ENCODE peak calls at places on chromosomes 5 and 9, in eight cellular contexts. Z, H, P, C, Y, S, Q and M are unnamed samples.

GRCh38 chr5:143812085-143812705 is at the start of gene HMHB1:
- DNase-seq in Z (no peak), H (no peak), P (no peak), C (no peak), Y (no peak), S (no peak), Q (no peak), M (no peak)

GRCh38 chr9:90307177-90307833 is 335.3 kb downstream of the DIRAS2 start:
- DNase-seq in Z (no peak), H (no peak), P (peak), C (peak), Y (no peak), S (peak), Q (no peak), M (peak)

GRCh38 chr9:68473790-68474189 is 66.9 kb downstream of the TMEM252 start:
- DNase-seq in Z (no peak), H (no peak), P (no peak), C (no peak), Y (no peak), S (no peak), Q (no peak), M (no peak)

GRCh38 chr9:16325966-16326365 is 544.5 kb downstream of the BNC2 start:
- DNase-seq in Z (no peak), H (no peak), P (no peak), C (no peak), Y (no peak), S (no peak), Q (no peak), M (no peak)

GRCh38 chr5:144335561-144335960 is 164.9 kb downstream of the KCTD16 start:
- DNase-seq in Z (no peak), H (no peak), P (no peak), C (no peak), Y (no peak), S (no peak), Q (no peak), M (no peak)

GRCh38 chr5:55509768-55510522 is 24.8 kb downstream of the PLPP1 start:
- DNase-seq in Z (peak), H (peak), P (no peak), C (peak), Y (no peak), S (no peak), Q (peak), M (no peak)

GRCh38 chr5:174448662-174449061 is 275.7 kb upstream of the MSX2 start:
- DNase-seq in Z (peak), H (no peak), P (no peak), C (no peak), Y (no peak), S (no peak), Q (no peak), M (no peak)

GRCh38 chr9:98869078-98869745 is 61.7 kb downstream of the GALNT12 start:
- DNase-seq in Z (no peak), H (peak), P (no peak), C (no peak), Y (no peak), S (no peak), Q (no peak), M (no peak)

GRCh38 chr9:133346021-133346713 is 1.8 kb downstream of the MED22 start:
- DNase-seq in Z (no peak), H (no peak), P (no peak), C (no peak), Y (no peak), S (no peak), Q (no peak), M (no peak)

GRCh38 chr9:81092057-81092456 is 597.3 kb downstream of the TLE1 start:
- DNase-seq in Z (peak), H (no peak), P (no peak), C (no peak), Y (no peak), S (no peak), Q (no peak), M (no peak)

GRCh38 chr9:137815256-137816255 is 62.0 kb upstream of the CACNA1B start:
- DNase-seq in Z (no peak), H (no peak), P (no peak), C (no peak), Y (no peak), S (no peak), Q (no peak), M (no peak)

GRCh38 chr9:136687721-136688223 is 515 bp upstream of the AGPAT2 start:
- DNase-seq in Z (no peak), H (peak), P (no peak), C (no peak), Y (peak), S (no peak), Q (no peak), M (no peak)

GRCh38 chr5:95712347-95712958 is 18.7 kb upstream of the RHOBTB3 start:
- DNase-seq in Z (peak), H (peak), P (no peak), C (peak), Y (peak), S (peak), Q (peak), M (no peak)

GRCh38 chr9:112705773-112706427 is 12.0 kb downstream of the INIP start:
- DNase-seq in Z (peak), H (peak), P (peak), C (peak), Y (no peak), S (peak), Q (peak), M (no peak)

GRCh38 chr5:151692312-151692711 is 5.6 kb upstream of the SPARC start:
- DNase-seq in Z (no peak), H (peak), P (peak), C (no peak), Y (no peak), S (peak), Q (no peak), M (no peak)

GRCh38 chr5:134018154-134018985 is 13.6 kb upstream of the VDAC1 start:
- DNase-seq in Z (peak), H (peak), P (no peak), C (no peak), Y (no peak), S (no peak), Q (peak), M (no peak)

GRCh38 chr5:124706729-124707361 is 39.6 kb downstream of the ZNF608 start:
- DNase-seq in Z (peak), H (no peak), P (peak), C (peak), Y (peak), S (peak), Q (peak), M (no peak)

GRCh38 chr9:94867281-94867841 is 140.9 kb downstream of the AOPEP start:
- DNase-seq in Z (peak), H (peak), P (peak), C (peak), Y (peak), S (peak), Q (peak), M (no peak)

GRCh38 chr5:151612689-151613427 is 21.7 kb upstream of the FAT2 start:
- DNase-seq in Z (peak), H (peak), P (no peak), C (no peak), Y (no peak), S (no peak), Q (no peak), M (no peak)

GRCh38 chr9:37611961-37612360 is 19.6 kb upstream of the TOMM5 start:
- DNase-seq in Z (no peak), H (no peak), P (no peak), C (no peak), Y (no peak), S (no peak), Q (no peak), M (no peak)

GRCh38 chr5:93192107-93192506 is 388.9 kb downstream of the NR2F1-AS1 start:
- DNase-seq in Z (peak), H (peak), P (no peak), C (peak), Y (no peak), S (peak), Q (peak), M (no peak)

GRCh38 chr5:135038829-135039525 is 4.9 kb upstream of the PITX1 start:
- DNase-seq in Z (no peak), H (no peak), P (no peak), C (no peak), Y (no peak), S (no peak), Q (no peak), M (no peak)

GRCh38 chr5:16776611-16777251 is 159.4 kb downstream of the MYO10 start:
- DNase-seq in Z (no peak), H (no peak), P (peak), C (peak), Y (no peak), S (no peak), Q (no peak), M (no peak)
- TF ChIP-seq CTCF in Z (no peak), H (no peak), P (peak), C (no peak), Y (no peak), S (peak), Q (peak), M (no peak)

DNA sequence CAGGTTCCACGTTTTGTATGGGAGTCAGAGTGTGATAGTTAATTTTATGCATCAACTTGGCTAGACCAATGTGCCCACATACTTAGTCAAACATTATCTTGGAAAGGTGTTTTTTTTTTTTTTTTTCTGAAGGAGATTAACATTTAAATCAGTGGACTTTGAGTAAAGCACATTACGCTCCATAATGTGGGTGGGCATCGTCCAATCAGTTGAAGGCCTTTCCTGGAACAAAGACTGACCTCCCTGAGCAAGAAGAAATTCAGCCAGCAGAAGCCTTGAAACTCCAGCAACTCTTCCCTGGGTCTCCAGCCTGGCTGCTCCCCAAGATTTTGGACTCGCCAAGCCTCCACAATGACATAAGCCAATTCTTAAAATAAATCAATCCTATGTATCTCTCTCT is 711.4 kb downstream of the MTRR start:
- DNase-seq in Z (no peak), H (no peak), P (no peak), C (no peak), Y (no peak), S (no peak), Q (no peak), M (no peak)
- TF ChIP-seq CTCF in Z (no peak), H (no peak), P (no peak), C (no peak), Y (no peak), S (no peak), Q (no peak), M (no peak)

GRCh38 chr5:40976836-40977235 is 67.5 kb downstream of the C7 start:
- DNase-seq in Z (no peak), H (no peak), P (no peak), C (no peak), Y (no peak), S (no peak), Q (no peak), M (no peak)

GRCh38 chr5:40983781-40984180 is 74.5 kb downstream of the C7 start:
- DNase-seq in Z (peak), H (peak), P (no peak), C (no peak), Y (no peak), S (no peak), Q (no peak), M (no peak)

GRCh38 chr5:40984884-40985283 is 75.6 kb downstream of the C7 start:
- DNase-seq in Z (peak), H (peak), P (no peak), C (no peak), Y (no peak), S (peak), Q (peak), M (no peak)

GRCh38 chr5:40985501-40985900 is 76.2 kb downstream of the C7 start:
- DNase-seq in Z (no peak), H (no peak), P (no peak), C (no peak), Y (no peak), S (no peak), Q (no peak), M (no peak)

DNA sequence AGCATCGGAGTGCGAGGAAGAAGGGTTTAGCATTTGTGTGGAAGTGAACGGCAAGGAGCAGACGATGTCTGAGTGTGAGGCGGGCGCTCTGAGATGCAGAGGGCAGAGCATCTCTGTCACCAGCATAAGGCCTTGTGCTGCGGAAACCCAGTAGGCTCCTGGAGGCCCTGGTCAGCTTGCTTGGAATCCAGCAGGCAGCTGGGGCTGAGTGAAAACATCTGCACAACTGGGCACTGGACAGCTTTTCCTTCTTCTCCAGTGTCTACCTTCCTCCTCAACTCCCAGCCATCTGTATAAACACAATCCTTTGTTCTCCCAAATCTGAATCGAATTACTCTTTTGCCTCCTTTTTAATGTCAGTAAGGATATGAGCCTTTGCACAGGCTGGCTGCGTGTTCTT is 72.1 kb downstream of the C7 start:
- DNase-seq in Z (peak), H (no peak), P (no peak), C (no peak), Y (no peak), S (no peak), Q (peak), M (no peak)
- TF ChIP-seq CTCF in Z (no peak), H (no peak), P (no peak), C (no peak), Y (no peak), S (no peak), Q (no peak), M (no peak)

GRCh38 chr9:129458155-129458661 is 162.7 kb downstream of the C9orf50 start:
- DNase-seq in Z (no peak), H (no peak), P (no peak), C (no peak), Y (peak), S (no peak), Q (no peak), M (no peak)

GRCh38 chr9:129462360-129462759 is 158.5 kb downstream of the C9orf50 start:
- DNase-seq in Z (no peak), H (no peak), P (no peak), C (no peak), Y (no peak), S (no peak), Q (no peak), M (no peak)

GRCh38 chr9:129459550-129460322 is 161.2 kb downstream of the C9orf50 start:
- DNase-seq in Z (no peak), H (no peak), P (no peak), C (no peak), Y (no peak), S (no peak), Q (no peak), M (no peak)

GRCh38 chr9:129458663-129459549 is 162.0 kb downstream of the C9orf50 start:
- DNase-seq in Z (no peak), H (no peak), P (peak), C (no peak), Y (peak), S (no peak), Q (no peak), M (peak)

GRCh38 chr9:129460323-129461261 is 160.3 kb downstream of the C9orf50 start:
- DNase-seq in Z (peak), H (peak), P (peak), C (peak), Y (peak), S (peak), Q (peak), M (peak)
- TF ChIP-seq CTCF in Z (peak), H (no peak), P (peak), C (peak), Y (no peak), S (peak), Q (peak), M (no peak)

GRCh38 chr9:76338418-76338817 is 55.8 kb downstream of the RFK start:
- DNase-seq in Z (no peak), H (no peak), P (no peak), C (no peak), Y (no peak), S (no peak), Q (no peak), M (no peak)
- TF ChIP-seq CTCF in Z (no peak), H (no peak), P (no peak), C (no peak), Y (no peak), S (no peak), Q (no peak), M (no peak)

DNA sequence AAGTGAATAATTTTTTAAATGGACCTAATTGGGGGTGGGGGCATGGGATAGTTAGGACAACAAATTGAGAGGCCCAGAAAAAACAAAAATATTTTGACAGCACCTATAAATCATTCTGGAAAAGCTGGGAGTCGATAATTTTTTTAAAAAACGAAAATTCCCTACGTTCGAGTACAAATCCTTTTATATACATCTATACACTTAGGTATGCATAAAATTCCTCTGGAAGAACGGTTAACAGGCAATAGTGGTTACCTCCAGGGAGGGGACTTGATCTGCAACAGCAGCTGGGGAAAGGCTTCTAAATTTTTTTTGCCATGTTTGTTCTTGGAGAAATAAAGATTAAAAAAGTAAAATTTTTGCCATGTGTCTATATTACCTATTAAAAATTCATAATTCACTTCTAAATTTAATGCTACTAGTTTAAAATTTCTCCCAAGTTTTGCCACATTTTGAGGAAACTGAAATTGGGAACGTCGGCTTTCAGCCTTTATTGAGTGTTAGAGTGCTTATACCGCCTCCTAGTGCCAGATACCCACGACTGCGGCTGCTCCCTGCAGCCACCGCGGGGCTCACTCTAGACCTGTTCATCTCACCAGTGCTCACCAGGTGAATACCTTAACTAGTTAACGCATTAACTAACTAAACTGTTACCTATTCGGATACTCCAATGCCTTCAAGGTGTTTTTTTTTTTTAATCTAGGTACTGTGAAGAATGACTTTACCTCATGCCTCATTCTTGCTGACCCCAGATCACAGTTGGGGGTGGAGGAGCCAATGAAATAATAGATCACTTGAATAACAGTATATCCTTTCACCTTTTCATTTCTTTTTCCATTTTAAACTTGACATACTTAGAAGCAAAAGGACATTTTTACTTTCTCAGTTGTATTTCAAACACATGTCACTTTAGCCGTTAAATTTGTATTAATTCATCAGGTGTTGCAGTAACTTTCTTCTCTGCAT is 1.8 kb upstream of the BHMT start:
- DNase-seq in Z (no peak), H (peak), P (no peak), C (no peak), Y (no peak), S (no peak), Q (no peak), M (no peak)
- TF ChIP-seq CTCF in Z (peak), H (peak), P (peak), C (peak), Y (no peak), S (peak), Q (peak), M (no peak)

DNA sequence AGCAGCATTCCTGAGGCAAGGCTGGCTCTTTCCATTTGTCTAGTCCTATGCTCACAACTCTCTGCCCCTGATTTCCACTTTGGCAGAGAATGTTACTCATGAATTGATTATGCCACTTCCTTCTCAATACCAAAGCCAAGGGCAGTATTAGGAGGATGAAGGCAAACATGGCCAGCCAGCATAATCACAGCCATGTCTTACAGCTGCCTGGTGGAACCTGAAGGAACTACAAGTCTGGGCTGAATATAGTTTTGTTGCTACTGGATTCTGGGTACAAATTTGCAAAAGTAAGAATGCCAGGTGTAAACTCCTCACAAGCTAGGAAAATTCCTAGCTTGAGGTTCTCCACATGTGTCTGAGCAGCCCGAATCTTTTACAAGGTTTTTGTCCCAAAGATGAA is 4.2 kb downstream of the SIL1 start:
- DNase-seq in Z (no peak), H (no peak), P (no peak), C (peak), Y (no peak), S (no peak), Q (no peak), M (no peak)
- TF ChIP-seq CTCF in Z (peak), H (peak), P (peak), C (peak), Y (no peak), S (peak), Q (peak), M (peak)

GRCh38 chr9:134764870-134765269 is 115.7 kb upstream of the FCN2 start:
- DNase-seq in Z (no peak), H (no peak), P (no peak), C (no peak), Y (peak), S (no peak), Q (no peak), M (no peak)
- TF ChIP-seq CTCF in Z (no peak), H (no peak), P (no peak), C (no peak), Y (no peak), S (no peak), Q (no peak), M (no peak)

GRCh38 chr5:157689942-157690689 is 18.8 kb downstream of the C5orf52 start:
- DNase-seq in Z (no peak), H (no peak), P (no peak), C (no peak), Y (no peak), S (no peak), Q (no peak), M (no peak)
- TF ChIP-seq CTCF in Z (no peak), H (peak), P (no peak), C (no peak), Y (no peak), S (no peak), Q (no peak), M (no peak)

DNA sequence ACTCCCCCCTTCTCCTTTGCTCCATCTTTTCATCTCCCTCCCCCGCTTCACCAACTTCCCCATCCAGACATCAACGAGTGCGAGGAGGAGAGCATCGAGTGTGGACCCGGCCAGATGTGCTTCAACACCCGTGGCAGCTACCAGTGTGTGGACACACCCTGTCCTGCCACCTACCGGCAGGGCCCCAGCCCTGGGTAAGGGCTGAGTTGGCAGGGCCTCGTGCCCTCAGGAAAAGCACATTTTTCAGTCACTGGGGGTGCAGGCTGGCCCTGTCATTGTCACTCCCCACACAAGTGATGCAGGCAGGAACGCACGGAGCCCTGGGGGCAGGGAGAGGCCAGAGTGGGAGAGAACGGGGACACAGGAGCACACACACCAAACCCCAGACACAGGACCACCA is 12.4 kb upstream of the ASS1 start:
- DNase-seq in Z (no peak), H (peak), P (no peak), C (no peak), Y (no peak), S (no peak), Q (no peak), M (no peak)
- TF ChIP-seq CTCF in Z (no peak), H (peak), P (peak), C (no peak), Y (no peak), S (no peak), Q (no peak), M (no peak)